ENCODE peak calls at places on chromosomes 7 and 10, in six cellular contexts. One of them, this sample, is unnamed. For H3K27me3 and H3K36me3, the result is how much of the 10 kb centered on the place peaks cover.

GRCh38 chr7:16648551-16648950 is 2.6 kb downstream of the BZW2 start:
- DNase-seq in CD4-positive, CD25-positive, alpha-beta regulatory T cell: no peak
- DNase-seq in CD8-positive, alpha-beta T cell: no peak
- DNase-seq in psoas muscle: no peak
- DNase-seq in left ventricle myocardium inferior: no peak
- DNase-seq in ovary: no peak
- DNase-seq in this sample: no peak

GRCh38 chr7:17123020-17123419 is 175.4 kb upstream of the AHR start:
- DNase-seq in CD4-positive, CD25-positive, alpha-beta regulatory T cell: no peak
- DNase-seq in CD8-positive, alpha-beta T cell: no peak
- DNase-seq in psoas muscle: no peak
- DNase-seq in left ventricle myocardium inferior: no peak
- DNase-seq in ovary: no peak
- DNase-seq in this sample: peak

GRCh38 chr7:107960306-107960705 is 42.7 kb downstream of the LAMB1 start:
- DNase-seq in CD4-positive, CD25-positive, alpha-beta regulatory T cell: no peak
- DNase-seq in CD8-positive, alpha-beta T cell: no peak
- DNase-seq in psoas muscle: no peak
- DNase-seq in left ventricle myocardium inferior: no peak
- DNase-seq in ovary: no peak
- DNase-seq in this sample: no peak

GRCh38 chr10:91709394-91709798 is 76.5 kb upstream of the PPP1R3C start:
- DNase-seq in CD4-positive, CD25-positive, alpha-beta regulatory T cell: no peak
- DNase-seq in CD8-positive, alpha-beta T cell: no peak
- DNase-seq in psoas muscle: no peak
- DNase-seq in left ventricle myocardium inferior: no peak
- DNase-seq in ovary: no peak
- DNase-seq in this sample: peak

GRCh38 chr10:79147306-79147705 is 78.5 kb downstream of the ZMIZ1 start:
- DNase-seq in CD4-positive, CD25-positive, alpha-beta regulatory T cell: no peak
- DNase-seq in CD8-positive, alpha-beta T cell: no peak
- DNase-seq in psoas muscle: no peak
- DNase-seq in left ventricle myocardium inferior: no peak
- DNase-seq in ovary: no peak
- DNase-seq in this sample: no peak

GRCh38 chr10:78899996-78900714 is 168.6 kb upstream of the ZMIZ1 start:
- DNase-seq in CD4-positive, CD25-positive, alpha-beta regulatory T cell: no peak
- DNase-seq in CD8-positive, alpha-beta T cell: no peak
- DNase-seq in psoas muscle: peak
- DNase-seq in left ventricle myocardium inferior: peak
- DNase-seq in ovary: peak
- DNase-seq in this sample: peak

GRCh38 chr7:65503434-65504152 is 129.9 kb downstream of the ZNF92 start:
- DNase-seq in CD4-positive, CD25-positive, alpha-beta regulatory T cell: no peak
- DNase-seq in CD8-positive, alpha-beta T cell: no peak
- DNase-seq in psoas muscle: no peak
- DNase-seq in left ventricle myocardium inferior: no peak
- DNase-seq in ovary: no peak
- DNase-seq in this sample: no peak

GRCh38 chr7:97064972-97065587 is 40.4 kb upstream of the DLX5 start:
- DNase-seq in CD4-positive, CD25-positive, alpha-beta regulatory T cell: peak
- DNase-seq in CD8-positive, alpha-beta T cell: no peak
- DNase-seq in psoas muscle: no peak
- DNase-seq in left ventricle myocardium inferior: no peak
- DNase-seq in ovary: no peak
- DNase-seq in this sample: peak

GRCh38 chr7:82444220-82445049 is 858 bp upstream of the CACNA2D1 start:
- DNase-seq in CD4-positive, CD25-positive, alpha-beta regulatory T cell: no peak
- DNase-seq in CD8-positive, alpha-beta T cell: no peak
- DNase-seq in psoas muscle: no peak
- DNase-seq in left ventricle myocardium inferior: no peak
- DNase-seq in ovary: peak
- DNase-seq in this sample: no peak

GRCh38 chr7:159218216-159219006 is 73.7 kb upstream of the VIPR2 start:
- DNase-seq in CD4-positive, CD25-positive, alpha-beta regulatory T cell: no peak
- DNase-seq in CD8-positive, alpha-beta T cell: no peak
- DNase-seq in psoas muscle: no peak
- DNase-seq in left ventricle myocardium inferior: no peak
- DNase-seq in ovary: no peak
- DNase-seq in this sample: no peak

GRCh38 chr10:112981553-112981952 is 31.5 kb downstream of the TCF7L2 start:
- DNase-seq in CD4-positive, CD25-positive, alpha-beta regulatory T cell: no peak
- DNase-seq in CD8-positive, alpha-beta T cell: no peak
- DNase-seq in psoas muscle: no peak
- DNase-seq in left ventricle myocardium inferior: no peak
- DNase-seq in ovary: no peak
- DNase-seq in this sample: no peak

GRCh38 chr10:50452603-50453002 is 171.2 kb downstream of the SGMS1 start:
- DNase-seq in CD4-positive, CD25-positive, alpha-beta regulatory T cell: no peak
- DNase-seq in CD8-positive, alpha-beta T cell: no peak
- DNase-seq in psoas muscle: no peak
- DNase-seq in left ventricle myocardium inferior: no peak
- DNase-seq in ovary: no peak
- DNase-seq in this sample: no peak

GRCh38 chr7:94452257-94452656 is 57.4 kb upstream of the CASD1 start:
- DNase-seq in CD4-positive, CD25-positive, alpha-beta regulatory T cell: no peak
- DNase-seq in CD8-positive, alpha-beta T cell: no peak
- DNase-seq in psoas muscle: no peak
- DNase-seq in left ventricle myocardium inferior: no peak
- DNase-seq in ovary: no peak
- DNase-seq in this sample: peak

GRCh38 chr7:100612730-100613446 is 548 bp downstream of the MOSPD3 start:
- DNase-seq in CD4-positive, CD25-positive, alpha-beta regulatory T cell: peak
- DNase-seq in CD8-positive, alpha-beta T cell: no peak
- DNase-seq in psoas muscle: no peak
- DNase-seq in left ventricle myocardium inferior: no peak
- DNase-seq in ovary: no peak
- DNase-seq in this sample: peak

GRCh38 chr7:43639858-43640491 is 57.1 kb downstream of the STK17A start:
- DNase-seq in CD4-positive, CD25-positive, alpha-beta regulatory T cell: no peak
- DNase-seq in CD8-positive, alpha-beta T cell: no peak
- DNase-seq in psoas muscle: no peak
- DNase-seq in left ventricle myocardium inferior: no peak
- DNase-seq in ovary: peak
- DNase-seq in this sample: peak

GRCh38 chr10:6204063-6204340 is 1.3 kb downstream of the PFKFB3 start:
- DNase-seq in CD4-positive, CD25-positive, alpha-beta regulatory T cell: peak
- DNase-seq in CD8-positive, alpha-beta T cell: peak
- DNase-seq in psoas muscle: peak
- DNase-seq in left ventricle myocardium inferior: no peak
- DNase-seq in ovary: no peak
- DNase-seq in this sample: peak

GRCh38 chr10:117165557-117166419 is 27.7 kb upstream of the VAX1 start:
- DNase-seq in CD4-positive, CD25-positive, alpha-beta regulatory T cell: no peak
- DNase-seq in CD8-positive, alpha-beta T cell: no peak
- DNase-seq in psoas muscle: peak
- DNase-seq in left ventricle myocardium inferior: no peak
- DNase-seq in ovary: no peak
- DNase-seq in this sample: peak

GRCh38 chr10:117163954-117164292 is 25.9 kb upstream of the VAX1 start:
- DNase-seq in CD4-positive, CD25-positive, alpha-beta regulatory T cell: no peak
- DNase-seq in CD8-positive, alpha-beta T cell: no peak
- DNase-seq in psoas muscle: no peak
- DNase-seq in left ventricle myocardium inferior: no peak
- DNase-seq in ovary: no peak
- DNase-seq in this sample: no peak

GRCh38 chr10:117163061-117163953 is 25.2 kb upstream of the VAX1 start:
- DNase-seq in CD4-positive, CD25-positive, alpha-beta regulatory T cell: no peak
- DNase-seq in CD8-positive, alpha-beta T cell: no peak
- DNase-seq in psoas muscle: no peak
- DNase-seq in left ventricle myocardium inferior: no peak
- DNase-seq in ovary: no peak
- DNase-seq in this sample: no peak

GRCh38 chr10:117166420-117167345 is 28.6 kb upstream of the VAX1 start:
- DNase-seq in CD4-positive, CD25-positive, alpha-beta regulatory T cell: no peak
- DNase-seq in CD8-positive, alpha-beta T cell: no peak
- DNase-seq in psoas muscle: no peak
- DNase-seq in left ventricle myocardium inferior: no peak
- DNase-seq in ovary: no peak
- DNase-seq in this sample: no peak

DNA sequence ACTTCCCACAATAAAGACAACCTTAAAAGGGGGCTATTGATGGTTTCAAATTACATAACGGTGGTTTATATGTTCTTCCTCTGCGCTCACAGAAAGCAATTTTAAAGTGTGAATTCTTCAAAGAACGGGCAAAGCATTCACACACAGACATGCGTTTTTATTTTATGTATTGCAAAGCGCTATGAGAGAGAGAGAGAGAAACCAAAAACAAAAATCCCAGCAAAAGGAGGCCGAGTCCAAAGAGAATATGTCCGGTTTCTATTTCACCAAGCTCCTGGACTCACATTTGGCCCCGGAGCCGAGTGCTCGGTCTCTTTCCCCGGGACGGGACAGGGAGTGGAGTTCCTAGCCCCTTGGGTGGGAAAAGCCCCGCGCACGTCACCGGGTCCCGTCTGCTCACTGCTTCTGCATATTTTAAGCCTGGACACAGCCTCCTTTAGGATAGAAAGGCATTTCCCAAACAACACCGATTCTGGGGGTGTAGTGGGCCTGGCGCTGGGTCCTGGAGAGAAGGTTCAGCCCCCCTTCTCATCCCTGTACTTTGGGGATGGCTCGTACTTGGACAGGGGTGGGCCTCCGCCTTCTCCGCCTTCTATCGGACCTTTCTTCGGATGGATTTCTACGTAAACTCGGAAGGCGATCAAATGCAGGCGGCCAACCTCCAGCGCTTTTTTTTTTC is 26.9 kb upstream of the VAX1 start:
- DNase-seq in CD4-positive, CD25-positive, alpha-beta regulatory T cell: no peak
- DNase-seq in CD8-positive, alpha-beta T cell: no peak
- DNase-seq in psoas muscle: no peak
- DNase-seq in left ventricle myocardium inferior: no peak
- DNase-seq in ovary: no peak
- DNase-seq in this sample: peak
- H3K27me3 ChIP-seq in CD4-positive, CD25-positive, alpha-beta regulatory T cell: under half
- H3K27me3 ChIP-seq in CD8-positive, alpha-beta T cell: half or more
- H3K27me3 ChIP-seq in psoas muscle: half or more
- H3K27me3 ChIP-seq in left ventricle myocardium inferior: half or more
- H3K27me3 ChIP-seq in ovary: under half
- H3K27me3 ChIP-seq in this sample: half or more

DNA sequence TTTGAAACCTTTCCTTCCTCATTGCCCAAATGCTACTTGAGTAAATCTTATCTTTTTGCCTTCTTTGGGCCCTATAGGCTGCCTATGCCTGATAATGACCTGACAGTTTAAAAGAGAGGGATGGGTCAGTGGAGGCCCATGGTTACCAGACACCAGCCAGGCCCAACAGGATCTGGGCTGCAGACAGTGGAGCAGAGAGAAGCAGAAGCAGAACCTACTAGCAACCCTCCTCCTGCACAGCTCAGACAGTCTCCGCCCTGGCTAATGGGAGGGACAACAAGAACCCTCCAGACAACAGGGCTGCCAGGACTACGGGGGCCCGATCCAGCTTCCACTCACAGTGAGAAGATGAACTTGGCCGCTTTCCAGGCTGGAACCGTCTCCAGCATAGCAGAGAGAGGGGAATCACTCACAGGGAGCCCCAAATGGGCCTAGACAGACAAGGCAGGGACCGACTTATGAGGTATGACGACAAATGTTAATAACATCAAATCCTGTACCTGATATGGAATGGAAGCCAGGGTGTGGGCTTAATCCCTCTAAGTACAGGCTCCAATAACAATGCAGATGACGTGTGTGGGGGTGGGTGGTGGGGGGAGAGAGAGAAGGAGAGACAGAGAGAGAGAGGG is 31.7 kb upstream of the DGKI start:
- DNase-seq in CD4-positive, CD25-positive, alpha-beta regulatory T cell: no peak
- DNase-seq in CD8-positive, alpha-beta T cell: no peak
- DNase-seq in psoas muscle: peak
- DNase-seq in left ventricle myocardium inferior: peak
- DNase-seq in ovary: no peak
- DNase-seq in this sample: no peak
- H3K36me3 ChIP-seq in CD4-positive, CD25-positive, alpha-beta regulatory T cell: half or more
- H3K36me3 ChIP-seq in CD8-positive, alpha-beta T cell: under half
- H3K36me3 ChIP-seq in psoas muscle: under half
- H3K36me3 ChIP-seq in left ventricle myocardium inferior: under half
- H3K36me3 ChIP-seq in ovary: under half
- H3K36me3 ChIP-seq in this sample: under half

GRCh38 chr10:99548041-99548530 is 15.3 kb downstream of the NKX2-3 start:
- DNase-seq in CD4-positive, CD25-positive, alpha-beta regulatory T cell: no peak
- DNase-seq in CD8-positive, alpha-beta T cell: no peak
- DNase-seq in psoas muscle: no peak
- DNase-seq in left ventricle myocardium inferior: no peak
- DNase-seq in ovary: no peak
- DNase-seq in this sample: no peak

GRCh38 chr10:99539820-99540219 is 7.1 kb downstream of the NKX2-3 start:
- DNase-seq in CD4-positive, CD25-positive, alpha-beta regulatory T cell: no peak
- DNase-seq in CD8-positive, alpha-beta T cell: no peak
- DNase-seq in psoas muscle: no peak
- DNase-seq in left ventricle myocardium inferior: no peak
- DNase-seq in ovary: no peak
- DNase-seq in this sample: no peak

GRCh38 chr10:99540339-99540672 is 7.6 kb downstream of the NKX2-3 start:
- DNase-seq in CD4-positive, CD25-positive, alpha-beta regulatory T cell: no peak
- DNase-seq in CD8-positive, alpha-beta T cell: no peak
- DNase-seq in psoas muscle: no peak
- DNase-seq in left ventricle myocardium inferior: no peak
- DNase-seq in ovary: no peak
- DNase-seq in this sample: no peak

GRCh38 chr10:99540673-99541531 is 8.2 kb downstream of the NKX2-3 start:
- DNase-seq in CD4-positive, CD25-positive, alpha-beta regulatory T cell: no peak
- DNase-seq in CD8-positive, alpha-beta T cell: no peak
- DNase-seq in psoas muscle: no peak
- DNase-seq in left ventricle myocardium inferior: no peak
- DNase-seq in ovary: no peak
- DNase-seq in this sample: no peak

DNA sequence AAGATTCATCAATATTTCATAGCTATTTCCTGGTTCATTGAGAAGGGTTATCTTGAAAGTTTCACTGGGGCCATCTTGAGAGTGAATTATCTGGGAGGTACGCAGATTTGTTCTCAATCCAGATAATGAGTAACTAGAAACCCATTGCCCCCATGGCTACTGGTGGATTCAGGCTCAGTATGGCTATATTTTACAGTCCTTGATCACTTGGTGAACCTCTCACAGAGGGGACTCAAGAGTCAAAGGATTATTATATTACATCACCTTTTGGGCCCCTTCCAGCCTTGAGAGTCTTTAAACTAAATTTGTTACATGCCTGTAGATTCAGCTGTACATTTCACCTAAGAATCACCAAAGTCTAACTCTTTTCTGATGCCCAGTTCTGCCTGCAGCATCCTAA is 11.6 kb downstream of the NKX2-3 start:
- DNase-seq in CD4-positive, CD25-positive, alpha-beta regulatory T cell: no peak
- DNase-seq in CD8-positive, alpha-beta T cell: no peak
- DNase-seq in psoas muscle: no peak
- DNase-seq in left ventricle myocardium inferior: no peak
- DNase-seq in ovary: no peak
- DNase-seq in this sample: no peak
- H3K27me3 ChIP-seq in CD4-positive, CD25-positive, alpha-beta regulatory T cell: under half
- H3K27me3 ChIP-seq in CD8-positive, alpha-beta T cell: under half
- H3K27me3 ChIP-seq in psoas muscle: half or more
- H3K27me3 ChIP-seq in left ventricle myocardium inferior: half or more
- H3K27me3 ChIP-seq in ovary: under half
- H3K27me3 ChIP-seq in this sample: half or more

DNA sequence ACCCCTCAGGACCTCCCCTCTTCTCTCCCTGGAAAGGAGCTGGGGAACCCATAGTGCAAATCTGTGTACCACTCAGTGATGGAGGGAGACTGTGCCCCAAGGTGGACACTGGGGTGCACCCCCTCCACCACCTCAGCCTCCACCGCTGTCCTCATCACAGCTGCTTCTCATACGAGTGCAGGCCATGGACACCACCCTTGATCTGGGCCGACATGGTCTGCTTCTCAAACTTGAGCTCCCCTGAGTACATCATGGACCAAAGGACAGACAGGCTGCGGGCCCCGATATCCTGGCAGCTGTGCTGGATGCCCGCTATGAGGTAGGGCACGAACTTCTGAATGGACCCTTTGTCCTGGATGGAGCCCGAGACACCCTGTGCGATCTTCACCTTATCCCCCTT is 142.6 kb upstream of the KCNMA1 start:
- DNase-seq in CD4-positive, CD25-positive, alpha-beta regulatory T cell: no peak
- DNase-seq in CD8-positive, alpha-beta T cell: no peak
- DNase-seq in psoas muscle: no peak
- DNase-seq in left ventricle myocardium inferior: no peak
- DNase-seq in ovary: no peak
- DNase-seq in this sample: no peak
- H3K36me3 ChIP-seq in CD4-positive, CD25-positive, alpha-beta regulatory T cell: under half
- H3K36me3 ChIP-seq in CD8-positive, alpha-beta T cell: under half
- H3K36me3 ChIP-seq in psoas muscle: under half
- H3K36me3 ChIP-seq in left ventricle myocardium inferior: under half
- H3K36me3 ChIP-seq in ovary: under half
- H3K36me3 ChIP-seq in this sample: under half